ENCODE peak calls at places on chromosomes 12 and 14, in ten cellular contexts. G is activated T-cell treated with anti-CD3 and anti-CD28 coated beads for 48 hours; S is iris pigment epithelial cell; D is hepatocyte; M is fibroblast of pulmonary artery; U is activated CD4-positive, CD25-positive, alpha-beta regulatory T cell; O is SHP77; T is Karpas-422; H is activated CD8-positive, alpha-beta memory T cell treated with anti-CD3 and anti-CD28 coated beads for 1 hour; A is kidney tubule cell. P is an unnamed sample.

GRCh38 chr14:103026988-103027387 is 30.4 kb downstream of the CDC42BPB start:
- DNase-seq in G (no peak), H (no peak), U (no peak), D (no peak), A (no peak), M (no peak), S (no peak), O (no peak), T (no peak), P (no peak)

GRCh38 chr12:114013601-114014345 is 47.6 kb upstream of the RBM19 start:
- DNase-seq in S (peak), A (peak), T (peak), G (no peak), O (peak), D (peak), M (peak), U (no peak), H (no peak), P (peak)

GRCh38 chr12:113470871-113471618 is 626 bp downstream of the LHX5 start:
- DNase-seq in O (no peak), G (no peak), S (no peak), T (no peak), H (no peak), D (no peak), A (no peak), M (no peak), U (no peak), P (no peak)

GRCh38 chr12:47717443-47718193 is 7.7 kb downstream of the ENDOU start:
- DNase-seq in M (peak), S (peak), D (peak), H (no peak), T (peak), O (peak), G (peak), A (peak), U (no peak), P (peak)

GRCh38 chr12:97300921-97301320 is 161.7 kb upstream of the RMST start:
- DNase-seq in T (no peak), U (no peak), G (no peak), O (no peak), A (peak), S (no peak), D (peak), M (no peak), H (no peak), P (no peak)

GRCh38 chr12:117119592-117120198 is 20.5 kb upstream of the TESC start:
- DNase-seq in H (no peak), M (no peak), A (peak), S (no peak), G (no peak), D (peak), U (no peak), T (peak), O (peak), P (peak)

GRCh38 chr14:77181603-77182437 is at the start of gene TMEM63C:
- DNase-seq in M (no peak), G (peak), U (no peak), H (peak), S (no peak), D (peak), O (peak), A (peak), T (peak), P (peak)

GRCh38 chr12:96425321-96425720 is 25.1 kb upstream of the CDK17 start:
- DNase-seq in H (no peak), M (peak), T (no peak), O (no peak), D (no peak), S (peak), G (no peak), A (peak), U (no peak), P (no peak)

GRCh38 chr14:76708771-76709170 is 52.5 kb upstream of the VASH1 start:
- DNase-seq in A (no peak), T (no peak), G (no peak), M (no peak), D (no peak), S (no peak), H (no peak), U (no peak), O (no peak), P (no peak)

GRCh38 chr12:117204146-117204545 is 13.9 kb upstream of the FBXO21 start:
- DNase-seq in U (no peak), H (no peak), T (no peak), S (no peak), A (no peak), D (no peak), M (no peak), O (no peak), G (no peak), P (no peak)

GRCh38 chr12:124566181-124567034 is 1.0 kb downstream of the NCOR2 start:
- DNase-seq in D (peak), U (peak), T (peak), M (peak), A (peak), G (peak), O (peak), S (peak), H (peak), P (peak)

GRCh38 chr12:57631566-57632368 is 1.2 kb downstream of the B4GALNT1 start:
- DNase-seq in D (peak), O (no peak), U (no peak), A (no peak), T (no peak), M (no peak), G (no peak), S (no peak), H (no peak), P (peak)

GRCh38 chr14:73755434-73756014 is 41.3 kb upstream of the PNMA1 start:
- DNase-seq in M (no peak), G (no peak), D (no peak), H (no peak), O (no peak), S (no peak), A (peak), T (peak), U (no peak), P (no peak)

GRCh38 chr12:8628731-8629130 is 16.1 kb upstream of the AICDA start:
- DNase-seq in U (no peak), S (no peak), T (no peak), A (peak), H (no peak), G (no peak), D (no peak), M (no peak), O (no peak), P (no peak)

GRCh38 chr14:90341784-90342183 is 10.0 kb upstream of the NRDE2 start:
- DNase-seq in H (no peak), S (no peak), M (no peak), D (no peak), G (no peak), O (no peak), T (no peak), U (no peak), A (no peak), P (peak)

GRCh38 chr14:83251402-83251801 is 1717.7 kb upstream of the SEL1L start:
- DNase-seq in D (no peak), S (no peak), M (no peak), O (no peak), A (no peak), G (no peak), T (no peak), H (no peak), U (no peak), P (no peak)

GRCh38 chr14:104865631-104866441 is 768 bp downstream of the CEP170B start:
- DNase-seq in D (peak), A (peak), H (peak), M (peak), O (no peak), T (no peak), S (peak), U (no peak), G (peak), P (no peak)

GRCh38 chr12:89236748-89237428 is 115.4 kb downstream of the DUSP6 start:
- DNase-seq in A (peak), G (no peak), T (no peak), U (no peak), H (no peak), D (no peak), O (no peak), S (peak), M (peak), P (no peak)

GRCh38 chr14:101017209-101017608 is 113.7 kb upstream of the RTL1 start:
- DNase-seq in O (no peak), U (no peak), M (peak), D (no peak), G (no peak), S (peak), A (no peak), T (no peak), H (no peak), P (peak)

P was measured in SJCRH30.